ENCODE peak calls at places on chromosome 5, in five cellular contexts. Y, Z, T, U and O are unnamed samples.

GRCh38 chr5:104817127-104817526 is 1254.5 kb upstream of the NUDT12 start:
- DNase-seq in T (no peak), Z (no peak), Y (no peak), U (no peak), O (no peak)

GRCh38 chr5:165057156-165057555 is 1551.7 kb downstream of the MAT2B start:
- DNase-seq in U (no peak), T (no peak), Y (no peak), Z (no peak), O (no peak)

GRCh38 chr5:121949885-121950284 is 11.9 kb upstream of the SRFBP1 start:
- DNase-seq in U (peak), Y (peak), T (peak), Z (peak), O (peak)

GRCh38 chr5:16866795-16867584 is 69.1 kb downstream of the MYO10 start:
- DNase-seq in U (no peak), Z (peak), T (peak), Y (no peak), O (no peak)

GRCh38 chr5:672329-673139 is 20.6 kb downstream of the TPPP start:
- DNase-seq in U (peak), Y (peak), T (peak), Z (peak), O (no peak)

GRCh38 chr5:38670066-38670465 is 113.6 kb upstream of the LIFR start:
- DNase-seq in Y (no peak), U (no peak), T (no peak), Z (no peak), O (no peak)

GRCh38 chr5:54249210-54250028 is 61.0 kb downstream of the ARL15 start:
- DNase-seq in T (no peak), Y (no peak), Z (peak), U (no peak), O (peak)

GRCh38 chr5:91296691-91297143 is 86.4 kb downstream of the ARRDC3 start:
- DNase-seq in T (no peak), Z (peak), U (no peak), Y (no peak), O (no peak)

GRCh38 chr5:170760126-170760525 is 23.4 kb upstream of the GABRP start:
- DNase-seq in Y (no peak), U (no peak), Z (no peak), T (peak), O (no peak)

GRCh38 chr5:115661156-115661555 is 35.3 kb upstream of the TMED7 start:
- DNase-seq in U (no peak), Z (no peak), T (no peak), Y (no peak), O (no peak)

GRCh38 chr5:94374336-94374735 is 244.1 kb downstream of the KIAA0825 start:
- DNase-seq in T (no peak), U (no peak), Z (peak), Y (no peak), O (no peak)